ENCODE peak calls at places on chromosomes 11 and 22, in ten cellular contexts. Z is stomach; K is breast epithelium; U is CD8-positive, alpha-beta T cell; P is H9; X is heart right ventricle; J is ovary; O is psoas muscle; L is uterus; N is right cardiac atrium. I is an unnamed sample. For H3K9me3, the result is how much of the 10 kb centered on the place peaks cover.

GRCh38 chr11:34789196-34789834 is 126.9 kb downstream of the APIP start:
- DNase-seq in Z (no peak), K (no peak), U (no peak), P (no peak), X (no peak), J (no peak), O (no peak), L (no peak), N (no peak), I (no peak)

GRCh38 chr11:44746894-44747293 is 20.1 kb downstream of the TSPAN18 start:
- DNase-seq in Z (no peak), K (no peak), U (no peak), P (peak), X (peak), J (no peak), O (peak), L (peak), N (peak), I (no peak)

GRCh38 chr11:130369713-130370112 is 55.0 kb upstream of the ZBTB44 start:
- DNase-seq in Z (no peak), K (no peak), U (no peak), P (no peak), X (no peak), J (no peak), O (no peak), L (no peak), N (no peak), I (no peak)

GRCh38 chr11:110565690-110566336 is 136.1 kb downstream of the FDX1 start:
- DNase-seq in Z (peak), K (no peak), U (no peak), P (no peak), X (no peak), J (no peak), O (no peak), L (no peak), N (no peak), I (no peak)

GRCh38 chr11:74702383-74703007 is 28.7 kb downstream of the CHRDL2 start:
- DNase-seq in Z (peak), K (no peak), U (peak), P (peak), X (peak), J (peak), O (peak), L (peak), N (peak), I (peak)

GRCh38 chr11:97722065-97722464 is 1298.7 kb upstream of the CNTN5 start:
- DNase-seq in Z (no peak), K (no peak), U (no peak), P (no peak), X (no peak), J (no peak), O (no peak), L (no peak), N (no peak), I (no peak)

GRCh38 chr22:28116261-28116673 is 197.2 kb upstream of the PITPNB start:
- DNase-seq in Z (no peak), K (no peak), U (no peak), P (no peak), X (peak), J (peak), O (peak), L (peak), N (peak), I (no peak)

GRCh38 chr11:78798567-78799170 is 224.0 kb upstream of the NARS2 start:
- DNase-seq in Z (peak), K (peak), U (no peak), P (peak), X (peak), J (peak), O (peak), L (peak), N (peak), I (no peak)

GRCh38 chr22:29314537-29315285 is 786 bp downstream of the RASL10A start:
- DNase-seq in Z (no peak), K (peak), U (no peak), P (no peak), X (no peak), J (no peak), O (no peak), L (no peak), N (peak), I (no peak)

GRCh38 chr11:73715551-73715950 is 45.3 kb downstream of the RAB6A start:
- DNase-seq in Z (no peak), K (no peak), U (no peak), P (no peak), X (no peak), J (no peak), O (no peak), L (no peak), N (no peak), I (no peak)

GRCh38 chr11:111081021-111081511 is 164.5 kb upstream of the POU2AF2 start:
- DNase-seq in Z (no peak), K (no peak), U (no peak), P (no peak), X (no peak), J (no peak), O (no peak), L (no peak), N (no peak), I (no peak)

GRCh38 chr11:111739299-111739698 is 26.9 kb downstream of the PPP2R1B start:
- DNase-seq in Z (no peak), K (no peak), U (no peak), P (no peak), X (no peak), J (no peak), O (no peak), L (no peak), N (no peak), I (no peak)

GRCh38 chr11:65576867-65577755 is 1.3 kb downstream of the EHBP1L1 start:
- DNase-seq in Z (peak), K (no peak), U (no peak), P (no peak), X (peak), J (peak), O (peak), L (peak), N (peak), I (no peak)

GRCh38 chr11:4808476-4808875 is 4.3 kb upstream of the OR52R1 start:
- DNase-seq in Z (no peak), K (no peak), U (no peak), P (no peak), X (no peak), J (no peak), O (no peak), L (no peak), N (no peak), I (no peak)

GRCh38 chr11:113697798-113698407 is 8.2 kb downstream of the TMPRSS5 start:
- DNase-seq in Z (no peak), K (no peak), U (no peak), P (no peak), X (no peak), J (no peak), O (no peak), L (no peak), N (no peak), I (no peak)

GRCh38 chr22:35192121-35192918 is 65.0 kb upstream of the HMGXB4 start:
- DNase-seq in Z (no peak), K (no peak), U (no peak), P (no peak), X (no peak), J (no peak), O (no peak), L (no peak), N (no peak), I (no peak)

GRCh38 chr11:134469627-134470026 is 57.6 kb upstream of the B3GAT1 start:
- DNase-seq in Z (no peak), K (no peak), U (no peak), P (no peak), X (no peak), J (no peak), O (no peak), L (no peak), N (no peak), I (no peak)

GRCh38 chr11:134468796-134469195 is 56.8 kb upstream of the B3GAT1 start:
- DNase-seq in Z (peak), K (no peak), U (no peak), P (no peak), X (no peak), J (no peak), O (no peak), L (no peak), N (no peak), I (no peak)

GRCh38 chr11:134466035-134466908 is 54.2 kb upstream of the B3GAT1 start:
- DNase-seq in Z (peak), K (peak), U (no peak), P (peak), X (no peak), J (no peak), O (no peak), L (no peak), N (no peak), I (no peak)

GRCh38 chr11:134466909-134467567 is 55.0 kb upstream of the B3GAT1 start:
- DNase-seq in Z (peak), K (peak), U (no peak), P (no peak), X (no peak), J (no peak), O (no peak), L (no peak), N (no peak), I (no peak)

DNA sequence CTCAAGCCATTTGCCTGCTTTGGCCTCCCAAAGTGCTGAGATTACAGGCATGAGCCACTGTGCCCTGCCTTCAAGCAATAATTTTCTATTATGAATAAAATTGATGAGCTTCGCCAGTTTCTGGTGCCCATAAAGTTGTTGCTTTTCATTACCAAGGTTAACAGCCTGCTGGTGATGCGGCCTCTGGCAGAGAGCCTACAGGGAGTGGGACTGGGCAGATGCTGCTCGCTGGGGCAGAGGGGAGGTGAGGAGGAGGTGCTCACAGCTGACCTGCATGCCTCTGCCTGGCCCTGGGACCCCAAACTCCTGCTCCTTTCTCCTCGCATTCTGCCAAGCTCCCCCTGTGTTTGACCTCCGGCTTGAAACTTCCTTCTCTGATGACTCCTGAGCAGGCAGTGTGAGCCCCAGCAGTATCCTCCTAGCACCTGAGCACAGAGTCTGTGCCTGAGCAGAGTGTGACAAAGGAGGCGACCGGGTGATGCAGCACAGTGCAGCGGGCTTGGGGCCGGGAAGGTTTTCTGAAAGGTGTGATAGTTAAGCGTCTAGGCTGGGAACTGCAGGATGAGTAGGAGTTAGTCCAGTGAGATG is 56.1 kb upstream of the B3GAT1 start:
- DNase-seq in Z (no peak), K (peak), U (no peak), P (no peak), X (no peak), J (no peak), O (no peak), L (no peak), N (no peak), I (no peak)
- H3K9me3 ChIP-seq in Z (under half), K (under half), U (under half), P (under half), X (under half), J (under half), O (under half), L (under half), N (under half), I (under half)

GRCh38 chr11:2223153-2223794 is 47.1 kb downstream of the ASCL2 start:
- DNase-seq in Z (no peak), K (no peak), U (no peak), P (peak), X (no peak), J (no peak), O (no peak), L (no peak), N (no peak), I (no peak)

GRCh38 chr11:2224254-2224653 is 46.1 kb downstream of the ASCL2 start:
- DNase-seq in Z (no peak), K (no peak), U (no peak), P (no peak), X (no peak), J (no peak), O (no peak), L (no peak), N (no peak), I (no peak)

GRCh38 chr11:2221591-2221990 is 48.8 kb downstream of the ASCL2 start:
- DNase-seq in Z (no peak), K (no peak), U (no peak), P (no peak), X (no peak), J (no peak), O (no peak), L (no peak), N (no peak), I (no peak)

GRCh38 chr11:2221024-2221423 is 49.4 kb downstream of the ASCL2 start:
- DNase-seq in Z (no peak), K (no peak), U (no peak), P (no peak), X (no peak), J (no peak), O (no peak), L (no peak), N (no peak), I (no peak)

DNA sequence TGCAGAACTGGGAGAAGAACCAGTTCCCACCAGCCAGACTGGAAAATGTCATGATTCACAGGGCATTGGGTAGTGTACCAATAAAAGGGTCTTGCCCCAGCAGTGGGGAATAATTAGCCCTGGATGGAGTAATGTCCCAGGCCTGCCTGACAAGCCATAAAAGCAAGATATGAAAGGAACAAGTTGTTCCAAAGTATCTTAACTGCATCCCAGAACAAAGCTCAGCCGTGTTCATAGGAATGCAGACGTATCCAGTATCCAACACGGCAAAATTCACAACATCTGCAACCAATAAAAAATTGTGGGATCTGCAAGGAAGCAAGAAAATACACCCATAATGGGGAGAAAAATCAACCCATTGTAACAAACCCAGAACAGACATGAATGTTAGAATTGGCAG is 47.9 kb downstream of the ASCL2 start:
- DNase-seq in Z (no peak), K (no peak), U (no peak), P (no peak), X (no peak), J (no peak), O (no peak), L (peak), N (no peak), I (no peak)
- H3K9me3 ChIP-seq in Z (under half), K (under half), U (under half), P (under half), X (under half), J (under half), O (under half), L (under half), N (under half), I (under half)

GRCh38 chr22:48188211-48188845 is 1425.9 kb downstream of the TBC1D22A start:
- DNase-seq in Z (no peak), K (no peak), U (peak), P (peak), X (no peak), J (no peak), O (no peak), L (no peak), N (no peak), I (no peak)
- H3K9me3 ChIP-seq in Z (under half), K (under half), U (under half), P (under half), X (under half), J (under half), O (under half), L (under half), N (under half), I (under half)

GRCh38 chr22:47221840-47222615 is 459.6 kb downstream of the TBC1D22A start:
- DNase-seq in Z (no peak), K (no peak), U (no peak), P (peak), X (no peak), J (no peak), O (no peak), L (no peak), N (no peak), I (no peak)
- H3K9me3 ChIP-seq in Z (under half), K (under half), U (under half), P (half or more), X (under half), J (under half), O (under half), L (under half), N (under half), I (under half)

I was measured in T-helper 17 cell.